ENCODE peak calls at places on chromosome 16, in four cellular contexts. T, Y, A and H are unnamed samples.

GRCh38 chr16:57025941-57026777 is 36.8 kb downstream of the NLRC5 start:
- DNase-seq in T (no peak), Y (no peak), A (no peak), H (no peak)

GRCh38 chr16:84423416-84423837 is 55.1 kb downstream of the ATP2C2 start:
- DNase-seq in T (peak), Y (peak), A (peak), H (peak)

GRCh38 chr16:87762071-87762571 is 3.7 kb downstream of the KLHDC4 start:
- DNase-seq in T (no peak), Y (no peak), A (no peak), H (no peak)

GRCh38 chr16:88671806-88672205 is 8.9 kb upstream of the MVD start:
- DNase-seq in T (no peak), Y (no peak), A (no peak), H (no peak)

GRCh38 chr16:53356478-53357207 is 77.6 kb upstream of the RBL2 start:
- DNase-seq in T (no peak), Y (no peak), A (no peak), H (peak)

GRCh38 chr16:89495121-89495520 is 4.8 kb upstream of the ANKRD11 start:
- DNase-seq in T (no peak), Y (no peak), A (no peak), H (no peak)

GRCh38 chr16:67546761-67547422 is 15.4 kb upstream of the CTCF start:
- DNase-seq in T (peak), Y (no peak), A (peak), H (peak)

GRCh38 chr16:88010343-88010970 is 59.2 kb downstream of the BANP start:
- DNase-seq in T (no peak), Y (no peak), A (no peak), H (no peak)

GRCh38 chr16:52117171-52117570 is 429.8 kb downstream of the TOX3 start:
- DNase-seq in T (no peak), Y (no peak), A (no peak), H (peak)

GRCh38 chr16:30113711-30114333 is 485 bp upstream of the GDPD3 start:
- DNase-seq in T (no peak), Y (no peak), A (no peak), H (no peak)

GRCh38 chr16:87100306-87101058 is 216.7 kb downstream of the C16orf95 start:
- DNase-seq in T (no peak), Y (no peak), A (no peak), H (no peak)

GRCh38 chr16:1760911-1761310 is 10.4 kb downstream of the NME3 start:
- DNase-seq in T (no peak), Y (no peak), A (no peak), H (no peak)

GRCh38 chr16:1758923-1759322 is 12.4 kb downstream of the NME3 start:
- DNase-seq in T (no peak), Y (no peak), A (no peak), H (no peak)

GRCh38 chr16:1754204-1754603 is 17.1 kb downstream of the NME3 start:
- DNase-seq in T (no peak), Y (no peak), A (no peak), H (no peak)

GRCh38 chr16:1759511-1759910 is 11.8 kb downstream of the NME3 start:
- DNase-seq in T (no peak), Y (no peak), A (no peak), H (no peak)

DNA sequence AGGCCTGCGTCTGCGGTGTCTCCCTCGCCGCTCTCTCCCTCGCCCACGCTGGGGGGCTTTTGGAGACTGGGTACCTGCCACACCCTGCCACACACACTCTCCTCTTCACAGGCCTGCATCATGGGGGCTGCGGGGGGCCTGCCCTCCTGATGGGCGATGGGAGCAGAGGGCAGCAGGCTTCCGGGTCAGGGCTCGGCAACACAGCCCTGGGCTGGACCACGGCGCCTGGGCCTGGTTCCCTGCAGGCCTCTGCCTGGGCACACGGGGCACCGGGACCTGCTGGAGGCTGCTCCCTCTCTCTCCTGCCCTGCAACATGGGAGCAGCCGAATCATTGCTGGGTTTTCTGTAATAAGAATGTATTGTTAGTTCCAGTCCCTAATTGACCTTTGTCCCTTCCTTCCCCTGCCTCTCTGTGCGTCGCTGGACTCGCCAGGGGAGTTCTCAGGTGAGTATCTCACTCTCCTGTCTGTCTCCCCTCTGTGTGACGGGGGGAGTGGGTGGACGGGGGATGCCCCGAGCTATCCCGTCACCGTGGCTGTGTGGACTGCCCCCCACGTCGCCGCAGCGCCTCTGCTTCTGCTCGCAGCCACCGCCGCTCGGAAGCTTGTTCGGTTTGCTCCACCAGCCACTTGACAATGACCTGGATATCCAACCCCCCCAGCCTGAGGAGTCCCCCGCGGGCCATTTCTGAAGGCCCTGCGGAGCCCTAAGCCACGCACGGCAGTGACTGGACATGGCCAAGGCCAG is 13.5 kb downstream of the NME3 start:
- DNase-seq in T (no peak), Y (no peak), A (no peak), H (no peak)
- TF ChIP-seq JUNB in T (no peak), Y (no peak), A (no peak), H (no peak)

GRCh38 chr16:81321039-81321438 is 6.3 kb downstream of the GAN start:
- DNase-seq in T (no peak), Y (no peak), A (no peak), H (no peak)
- TF ChIP-seq JUNB in T (no peak), Y (no peak), A (no peak), H (no peak)

GRCh38 chr16:78184554-78185183 is 85.2 kb downstream of the WWOX start:
- DNase-seq in T (no peak), Y (no peak), A (no peak), H (no peak)

GRCh38 chr16:78180349-78180748 is 80.9 kb downstream of the WWOX start:
- DNase-seq in T (no peak), Y (no peak), A (no peak), H (no peak)

GRCh38 chr16:78179666-78180065 is 80.2 kb downstream of the WWOX start:
- DNase-seq in T (no peak), Y (no peak), A (no peak), H (no peak)

GRCh38 chr16:78183437-78183836 is 84.0 kb downstream of the WWOX start:
- DNase-seq in T (no peak), Y (no peak), A (no peak), H (no peak)

DNA sequence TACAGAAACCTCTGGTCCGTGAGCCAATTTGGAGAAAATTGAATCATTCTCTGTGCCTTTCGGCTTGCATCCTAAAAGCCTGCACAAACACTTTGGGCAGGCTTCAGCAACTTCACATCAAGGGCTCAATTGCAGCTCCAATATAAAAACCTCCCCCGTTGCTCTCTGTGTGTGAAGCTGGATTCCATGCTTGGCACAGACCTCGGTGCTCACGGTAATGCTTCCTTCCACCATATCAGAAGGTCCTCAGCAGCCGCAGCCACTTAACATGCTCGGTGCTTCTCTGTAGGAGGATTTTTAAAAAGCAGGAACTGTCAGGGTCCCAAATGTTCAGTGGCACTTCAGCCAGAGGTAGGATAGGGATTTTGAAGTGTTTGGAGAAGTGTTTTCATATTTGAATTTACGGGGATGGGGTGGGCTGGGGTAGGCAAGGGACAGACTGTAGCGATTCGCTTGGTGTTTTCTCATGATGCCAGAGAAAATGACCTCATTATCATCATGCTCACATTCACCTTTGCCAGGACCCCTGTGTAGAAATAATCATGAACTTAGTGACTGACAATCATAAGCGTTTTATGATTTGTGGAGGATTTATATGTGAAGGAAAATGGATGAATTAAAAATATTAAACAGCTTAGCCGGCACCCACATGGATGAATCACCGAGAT is 84.6 kb downstream of the WWOX start:
- DNase-seq in T (no peak), Y (no peak), A (no peak), H (no peak)
- TF ChIP-seq JUNB in T (no peak), Y (no peak), A (no peak), H (no peak)

GRCh38 chr16:72644911-72645310 is 403.0 kb downstream of the ZFHX3 start:
- DNase-seq in T (no peak), Y (no peak), A (no peak), H (no peak)

GRCh38 chr16:72649254-72649944 is 398.5 kb downstream of the ZFHX3 start:
- DNase-seq in T (no peak), Y (no peak), A (no peak), H (peak)

GRCh38 chr16:72645526-72645925 is 402.4 kb downstream of the ZFHX3 start:
- DNase-seq in T (no peak), Y (no peak), A (no peak), H (peak)

GRCh38 chr16:72646615-72647014 is 401.3 kb downstream of the ZFHX3 start:
- DNase-seq in T (no peak), Y (no peak), A (no peak), H (no peak)
- TF ChIP-seq JUNB in T (no peak), Y (no peak), A (no peak), H (no peak)